ENCODE peak calls at places on chromosome 4, in ten cellular contexts. Y is midbrain; Z is HT-29; T is stimulated activated CD4-positive, alpha-beta T cell treated with anti-CD3 and anti-CD28 coated beads, Interleukin-2, amount 100 ng/mL, for 48 hours; Q is adrenal gland; R is Daoy; E is CD4-positive, alpha-beta T cell; N is ACHN; J is NB4; W is RCC 7860. P is an unnamed sample.

GRCh38 chr4:134027931-134028330 is 173.7 kb downstream of the PABPC4L start:
- DNase-seq in E (no peak), R (peak), Q (no peak), N (peak), Z (peak), Y (no peak), W (peak), J (no peak), T (no peak), P (no peak)

GRCh38 chr4:181827246-181827645 is 416.0 kb upstream of the TENM3 start:
- DNase-seq in W (no peak), Z (no peak), R (no peak), T (no peak), Q (no peak), E (no peak), N (no peak), Y (no peak), J (no peak), P (no peak)

GRCh38 chr4:36687681-36688080 is 406.3 kb downstream of the DTHD1 start:
- DNase-seq in Z (no peak), W (no peak), R (no peak), E (no peak), N (no peak), T (no peak), Q (no peak), J (no peak), Y (no peak), P (no peak)

GRCh38 chr4:36288727-36289126 is 7.3 kb downstream of the DTHD1 start:
- DNase-seq in T (no peak), R (no peak), N (peak), J (no peak), E (no peak), W (peak), Z (no peak), Q (no peak), Y (no peak), P (no peak)

GRCh38 chr4:40199179-40199670 is 2.4 kb downstream of the RHOH start:
- DNase-seq in T (no peak), Q (no peak), N (no peak), Y (no peak), W (no peak), J (no peak), E (no peak), R (no peak), Z (no peak), P (no peak)

GRCh38 chr4:109325698-109326097 is 23.2 kb upstream of the COL25A1 start:
- DNase-seq in E (no peak), W (no peak), T (no peak), R (no peak), Z (no peak), Q (no peak), J (no peak), Y (no peak), N (no peak), P (no peak)

GRCh38 chr4:87982036-87982435 is 6.5 kb downstream of the SPP1 start:
- DNase-seq in Z (no peak), W (no peak), R (no peak), Y (no peak), T (no peak), J (no peak), E (no peak), Q (no peak), N (no peak), P (no peak)

GRCh38 chr4:181821039-181822004 is 421.9 kb upstream of the TENM3 start:
- DNase-seq in W (no peak), R (peak), T (no peak), Z (no peak), Q (no peak), Y (no peak), J (no peak), E (no peak), N (no peak), P (no peak)

GRCh38 chr4:1055721-1056590 is 44.5 kb downstream of the FGFRL1 start:
- DNase-seq in W (no peak), Y (no peak), R (no peak), Q (no peak), E (peak), J (peak), N (no peak), T (peak), Z (no peak), P (no peak)

GRCh38 chr4:114349543-114350175 is 248.9 kb upstream of the UGT8 start:
- DNase-seq in W (no peak), J (no peak), Z (no peak), N (no peak), E (no peak), Y (no peak), Q (no peak), R (no peak), T (no peak), P (no peak)

GRCh38 chr4:854356-854755 is 28.4 kb upstream of the CPLX1 start:
- DNase-seq in Y (no peak), R (no peak), W (no peak), N (no peak), T (no peak), Z (no peak), J (no peak), Q (no peak), E (no peak), P (no peak)

GRCh38 chr4:36341936-36342335 is 60.5 kb downstream of the DTHD1 start:
- DNase-seq in R (no peak), J (no peak), Q (no peak), N (no peak), Y (no peak), W (no peak), E (no peak), T (no peak), Z (no peak), P (no peak)

GRCh38 chr4:2942532-2943363 is 20.5 kb downstream of the NOP14 start:
- DNase-seq in Z (peak), J (no peak), T (no peak), W (no peak), R (no peak), N (no peak), Q (peak), E (no peak), Y (no peak), P (no peak)

GRCh38 chr4:170775851-170776250 is 686.1 kb upstream of the AADAT start:
- DNase-seq in N (no peak), Y (no peak), E (no peak), J (no peak), T (no peak), W (no peak), Z (no peak), R (no peak), Q (no peak), P (no peak)

GRCh38 chr4:10296730-10297129 is 160.5 kb downstream of the ZNF518B start:
- DNase-seq in Z (no peak), E (no peak), R (no peak), Q (no peak), N (no peak), W (no peak), J (no peak), Y (peak), T (no peak), P (peak)

GRCh38 chr4:148166132-148166531 is 276.1 kb downstream of the NR3C2 start:
- DNase-seq in J (no peak), W (no peak), E (no peak), N (no peak), T (no peak), Z (no peak), Q (no peak), R (no peak), Y (no peak), P (no peak)

GRCh38 chr4:13184199-13184598 is 299.9 kb downstream of the RAB28 start:
- DNase-seq in R (no peak), Y (no peak), Z (no peak), E (no peak), Q (no peak), J (no peak), N (no peak), W (no peak), T (no peak), P (no peak)

GRCh38 chr4:152148057-152148456 is 387.2 kb upstream of the GATB start:
- DNase-seq in Y (no peak), T (no peak), N (no peak), Z (no peak), J (no peak), W (no peak), E (no peak), R (no peak), Q (no peak), P (no peak)

GRCh38 chr4:138118270-138118669 is 123.9 kb downstream of the SLC7A11 start:
- DNase-seq in E (no peak), W (no peak), Y (no peak), Q (no peak), T (no peak), J (no peak), N (no peak), R (no peak), Z (no peak), P (no peak)

GRCh38 chr4:115119804-115120352 is 6.5 kb upstream of the NDST4 start:
- DNase-seq in W (no peak), T (no peak), J (peak), Y (no peak), E (no peak), Z (peak), Q (no peak), R (no peak), N (no peak), P (no peak)

GRCh38 chr4:2085496-2085901 is 26.4 kb downstream of the NAT8L start:
- DNase-seq in R (peak), Q (no peak), W (no peak), N (no peak), E (no peak), T (no peak), Z (no peak), Y (no peak), J (no peak), P (no peak)

GRCh38 chr4:118881512-118882146 is 7.0 kb upstream of the SYNPO2 start:
- DNase-seq in E (no peak), T (no peak), R (no peak), Q (no peak), J (no peak), W (no peak), Z (no peak), Y (no peak), N (no peak), P (no peak)

GRCh38 chr4:152896819-152897218 is 39.3 kb upstream of the FHDC1 start:
- DNase-seq in Z (no peak), J (peak), N (no peak), E (no peak), T (no peak), R (no peak), Y (no peak), W (no peak), Q (no peak), P (no peak)

GRCh38 chr4:176492648-176493302 is 173.0 kb downstream of the SPCS3 start:
- DNase-seq in Z (no peak), N (no peak), E (no peak), J (no peak), R (no peak), Y (no peak), W (peak), T (no peak), Q (no peak), P (no peak)

GRCh38 chr4:53785996-53786395 is 194.7 kb upstream of the LNX1 start:
- DNase-seq in W (no peak), J (no peak), T (no peak), R (no peak), Z (no peak), E (no peak), Q (no peak), Y (no peak), N (no peak), P (no peak)

GRCh38 chr4:23635468-23635867 is 254.4 kb downstream of the PPARGC1A start:
- DNase-seq in T (no peak), Z (no peak), Q (no peak), E (no peak), R (no peak), N (no peak), Y (no peak), W (no peak), J (no peak), P (no peak)

GRCh38 chr4:153079824-153080486 is 124.3 kb upstream of the TRIM2 start:
- DNase-seq in E (no peak), Y (no peak), J (no peak), Z (no peak), N (no peak), R (peak), Q (no peak), W (no peak), T (no peak), P (no peak)

GRCh38 chr4:128871948-128872347 is 62.4 kb downstream of the JADE1 start:
- DNase-seq in W (no peak), J (no peak), Z (no peak), N (no peak), R (peak), E (no peak), Y (no peak), Q (no peak), T (no peak), P (no peak)

GRCh38 chr4:101306764-101307615 is 40.3 kb downstream of the PPP3CA start:
- DNase-seq in Y (no peak), R (no peak), N (no peak), W (no peak), T (no peak), E (no peak), Z (no peak), J (no peak), Q (no peak), P (no peak)

GRCh38 chr4:107863416-107863815 is 38.7 kb downstream of the SGMS2 start:
- DNase-seq in E (no peak), N (no peak), T (no peak), Y (no peak), J (no peak), Z (no peak), R (no peak), Q (no peak), W (no peak), P (no peak)